ENCODE peak calls at places on chromosome 7, in nine cellular contexts. J is A549, K is GM23338, S is Panc1, T is K562, E is HepG2, Y is GM12878, Q is SK-N-SH, P is HCT116. L is an unnamed sample.
A peak's percentile ranks its signal among the peaks of the same experiment; 100 is the strongest.

GRCh38 chr7:14714161-14714728 is 188.3 kb downstream of the DGKB start:
- DNase-seq in Y (peak; percentile 73), Q (no peak), S (no peak), J (no peak), K (no peak), P (no peak), E (no peak), T (no peak), L (no peak)

GRCh38 chr7:70040971-70041766 is 442.9 kb downstream of the AUTS2 start:
- DNase-seq in Q (no peak), S (no peak), P (no peak), T (peak; percentile 12), K (peak; percentile 49), J (peak; percentile 5), Y (no peak), E (no peak), L (no peak)

GRCh38 chr7:801940-802364 is 30.3 kb upstream of the SUN1 start:
- DNase-seq in K (no peak), P (no peak), T (no peak), Q (peak; percentile 72), J (no peak), Y (no peak), S (no peak), E (no peak), L (no peak)

GRCh38 chr7:8065356-8065813 is 96.8 kb downstream of the GLCCI1 start:
- DNase-seq in K (no peak), E (no peak), J (no peak), Q (no peak), T (no peak), P (no peak), S (no peak), Y (no peak), L (no peak)

GRCh38 chr7:155306677-155307470 is 9.2 kb downstream of the INSIG1 start:
- DNase-seq in Q (no peak), Y (no peak), J (no peak), E (no peak), T (no peak), P (no peak), K (no peak), S (no peak), L (no peak)

GRCh38 chr7:44643206-44643605 is 36.8 kb downstream of the OGDH start:
- DNase-seq in J (no peak), P (no peak), K (no peak), T (no peak), Y (no peak), E (no peak), Q (no peak), S (no peak), L (no peak)

GRCh38 chr7:30975257-30975899 is 11.6 kb downstream of the GHRHR start:
- DNase-seq in Q (peak; percentile 9), E (no peak), K (no peak), S (no peak), P (no peak), J (no peak), T (no peak), Y (no peak), L (no peak)

GRCh38 chr7:22662031-22662430 is 65.0 kb upstream of the IL6 start:
- DNase-seq in P (no peak), J (no peak), T (no peak), S (no peak), Y (no peak), Q (no peak), E (no peak), K (no peak), L (no peak)

GRCh38 chr7:15558747-15559146 is 3.1 kb downstream of the AGMO start:
- DNase-seq in J (no peak), T (no peak), Q (no peak), S (no peak), P (no peak), K (no peak), E (no peak), Y (no peak), L (no peak)

DNA sequence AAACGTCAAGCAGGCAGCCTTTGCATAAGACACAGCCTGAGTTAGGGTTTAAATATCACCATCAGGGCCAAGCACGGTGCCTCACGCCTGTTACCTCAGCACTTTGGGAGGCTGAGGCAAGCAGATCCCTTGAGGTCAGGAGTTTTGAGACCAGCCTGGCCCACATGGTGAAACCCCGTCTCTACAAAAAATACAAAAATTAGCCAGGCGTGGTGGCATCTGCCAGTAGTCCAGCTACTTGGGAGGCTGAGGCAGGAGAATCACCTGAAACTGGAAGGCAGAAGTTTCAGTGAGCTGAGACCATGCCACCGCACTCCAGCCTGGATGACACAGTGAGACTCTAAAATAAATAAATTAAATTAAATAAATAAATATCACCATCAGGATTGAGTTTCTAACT is 33.0 kb downstream of the SRPK2 start:
- DNase-seq in Q (no peak), S (no peak), T (no peak), Y (no peak), P (no peak), K (no peak), E (no peak), J (no peak), L (no peak)
- TF ChIP-seq REST in Q (no peak), S (no peak), T (no peak), Y (no peak), P (no peak), K (no peak), E (no peak), J (no peak), L (no peak)

GRCh38 chr7:128398016-128398840 is 11.6 kb downstream of the IMPDH1 start:
- DNase-seq in T (peak; percentile 73), J (peak; percentile 74), E (no peak), Q (peak; percentile 90), S (peak; percentile 45), K (peak; percentile 85), Y (no peak), P (no peak), L (no peak)

GRCh38 chr7:128396357-128396756 is 13.4 kb downstream of the IMPDH1 start:
- DNase-seq in E (no peak), J (no peak), P (no peak), Q (no peak), S (no peak), Y (no peak), K (no peak), T (no peak), L (no peak)

GRCh38 chr7:128393526-128394330 is 16.1 kb downstream of the IMPDH1 start:
- DNase-seq in T (no peak), J (no peak), Q (no peak), S (no peak), K (no peak), Y (no peak), E (no peak), P (no peak), L (no peak)

GRCh38 chr7:128394904-128395496 is 14.8 kb downstream of the IMPDH1 start:
- DNase-seq in Q (no peak), E (no peak), P (no peak), J (no peak), S (no peak), Y (no peak), T (no peak), K (no peak), L (no peak)

DNA sequence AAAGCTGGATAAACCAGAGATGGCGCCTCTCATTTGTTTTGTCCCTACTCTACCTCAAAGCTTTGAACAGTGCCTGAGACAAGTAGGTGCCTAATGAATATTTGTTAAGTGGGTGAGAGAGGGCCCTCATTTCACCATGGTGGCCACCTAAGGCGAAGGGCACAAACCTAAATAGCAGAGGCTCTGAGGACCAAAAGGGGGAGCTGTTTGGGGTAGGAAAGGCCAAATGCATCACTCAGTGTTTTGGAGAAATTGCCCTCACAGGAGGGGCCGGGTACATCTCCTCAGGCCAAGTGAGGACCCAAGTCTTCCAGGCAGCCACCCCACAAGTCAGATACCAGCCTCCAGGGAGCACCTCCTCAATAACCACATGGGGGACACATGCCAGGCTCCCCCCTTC is 14.0 kb downstream of the IMPDH1 start:
- DNase-seq in T (peak; percentile 28), E (no peak), J (no peak), Y (no peak), S (no peak), P (no peak), K (peak; percentile 36), Q (no peak), L (no peak)
- TF ChIP-seq CTCF in T (peak; percentile 27), E (no peak), J (no peak), Y (no peak), S (peak; percentile 21), P (peak; percentile 39), K (peak; percentile 38), Q (peak; percentile 29), L (no peak)

DNA sequence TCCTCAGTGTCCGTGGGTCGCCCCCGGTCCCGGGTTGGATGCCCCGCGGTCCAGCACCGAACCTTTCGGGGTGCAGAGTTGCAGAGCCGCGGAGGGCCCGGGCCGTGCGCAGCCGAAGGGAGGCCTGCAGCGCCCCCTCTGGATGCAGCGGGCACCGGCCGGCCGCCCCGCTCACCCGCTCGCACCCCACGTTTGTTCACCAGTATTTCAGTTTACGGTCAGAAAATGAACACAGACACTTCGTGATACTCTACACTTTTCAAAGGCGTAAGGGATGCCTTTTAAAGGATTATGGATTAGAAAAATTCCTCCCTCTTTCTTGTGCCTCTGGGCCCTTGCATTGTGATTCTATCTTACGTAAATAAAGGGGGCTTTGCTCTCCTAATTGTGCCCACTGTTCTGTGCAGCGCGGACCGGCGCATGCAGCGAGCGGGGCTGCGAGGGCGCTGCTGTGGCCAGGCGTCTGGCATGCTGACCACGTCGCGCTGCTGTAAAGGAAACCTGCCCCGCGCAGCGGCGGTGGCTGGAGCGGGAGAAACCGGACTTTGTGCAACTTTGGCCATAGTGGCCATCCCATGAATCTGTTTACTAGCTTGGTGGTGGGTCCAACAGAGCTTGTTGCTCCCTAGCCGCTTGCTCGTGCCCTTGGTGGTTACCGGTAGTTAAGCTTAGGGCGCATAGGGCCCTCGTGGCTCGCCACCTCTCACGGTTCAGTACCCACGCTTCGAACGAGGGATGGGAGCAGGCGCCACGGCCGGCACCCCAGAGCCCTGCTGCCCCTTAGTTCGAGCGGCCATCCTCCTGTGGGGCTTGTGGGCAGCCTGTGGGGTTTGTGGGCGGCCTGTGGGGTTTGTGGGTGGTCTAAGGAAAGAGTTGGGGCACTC is 755 bp upstream of the MEST start:
- DNase-seq in P (no peak), Q (peak; percentile 87), Y (no peak), J (no peak), T (no peak), K (peak; percentile 78), S (no peak), E (no peak), L (no peak)
- H3K4me3 ChIP-seq in P (no peak overlapping the region), Q (peak overlapping the region; percentile 58), Y (peak overlapping the region; percentile 39), J (peak overlapping the region; percentile 34), T (no peak overlapping the region), K (peak overlapping the region; percentile 58), S (peak overlapping the region; percentile 39), E (no peak overlapping the region), L (no peak overlapping the region)

GRCh38 chr7:122402235-122402634 is 97.7 kb upstream of the FEZF1 start:
- DNase-seq in J (no peak), K (peak; percentile 46), P (no peak), E (no peak), Q (no peak), S (no peak), T (no peak), Y (no peak), L (no peak)

GRCh38 chr7:122394512-122394911 is 90.0 kb upstream of the FEZF1 start:
- DNase-seq in J (no peak), P (no peak), K (no peak), T (no peak), Q (no peak), Y (no peak), E (no peak), S (no peak), L (no peak)

GRCh38 chr7:122403113-122403512 is 98.6 kb upstream of the FEZF1 start:
- DNase-seq in Y (no peak), K (no peak), E (no peak), S (no peak), T (no peak), J (no peak), P (no peak), Q (no peak), L (no peak)

GRCh38 chr7:122397381-122397780 is 92.8 kb upstream of the FEZF1 start:
- DNase-seq in S (no peak), E (no peak), K (no peak), J (no peak), Q (no peak), T (no peak), Y (no peak), P (no peak), L (no peak)
- TF ChIP-seq REST in S (no peak), E (no peak), K (no peak), J (no peak), Q (no peak), T (no peak), Y (no peak), P (no peak), L (no peak)